ENCODE peak calls at places on chromosomes 7 and 10, in four cellular contexts. One of them, this sample, is unnamed.

GRCh38 chr7:126799541-126799940 is 453.2 kb downstream of the GRM8 start:
- DNase-seq in heart left ventricle: no peak
- DNase-seq in PC-3: no peak
- DNase-seq in AG10803: no peak
- DNase-seq in this sample: no peak

GRCh38 chr7:142807855-142808460 is 37.2 kb downstream of the PRSS2 start:
- DNase-seq in heart left ventricle: no peak
- DNase-seq in PC-3: peak; percentile 94
- DNase-seq in AG10803: no peak
- DNase-seq in this sample: peak; percentile 64

GRCh38 chr10:9443758-9444157 is 1389.3 kb downstream of the GATA3 start:
- DNase-seq in heart left ventricle: no peak
- DNase-seq in PC-3: no peak
- DNase-seq in AG10803: no peak
- DNase-seq in this sample: no peak

GRCh38 chr10:132364594-132364970 is 32.4 kb upstream of the PWWP2B start:
- DNase-seq in heart left ventricle: no peak
- DNase-seq in PC-3: no peak
- DNase-seq in AG10803: no peak
- DNase-seq in this sample: no peak

GRCh38 chr10:120336910-120337540 is 120.0 kb upstream of the PLPP4 start:
- DNase-seq in heart left ventricle: no peak
- DNase-seq in PC-3: peak; percentile 71
- DNase-seq in AG10803: peak; percentile 13
- DNase-seq in this sample: peak; percentile 22

GRCh38 chr10:12262278-12262981 is 66.4 kb downstream of the CDC123 start:
- DNase-seq in heart left ventricle: no peak
- DNase-seq in PC-3: peak; percentile 4
- DNase-seq in AG10803: no peak
- DNase-seq in this sample: no peak

GRCh38 chr7:100567751-100568175 is 5.9 kb downstream of the SAP25 start:
- DNase-seq in heart left ventricle: no peak
- DNase-seq in PC-3: no peak
- DNase-seq in AG10803: no peak
- DNase-seq in this sample: no peak

GRCh38 chr10:133048306-133048705 is 39.4 kb upstream of the ADGRA1 start:
- DNase-seq in heart left ventricle: no peak
- DNase-seq in PC-3: no peak
- DNase-seq in AG10803: no peak
- DNase-seq in this sample: no peak

GRCh38 chr10:14889318-14889717 is 10.7 kb downstream of the SUV39H2 start:
- DNase-seq in heart left ventricle: no peak
- DNase-seq in PC-3: peak; percentile 6
- DNase-seq in AG10803: peak; percentile 3
- DNase-seq in this sample: no peak

GRCh38 chr10:5416981-5417380 is 4.6 kb downstream of the NET1 start:
- DNase-seq in heart left ventricle: no peak
- DNase-seq in PC-3: no peak
- DNase-seq in AG10803: no peak
- DNase-seq in this sample: no peak

GRCh38 chr10:24251547-24251946 is 42.6 kb downstream of the KIAA1217 start:
- DNase-seq in heart left ventricle: no peak
- DNase-seq in PC-3: peak; percentile 55
- DNase-seq in AG10803: no peak
- DNase-seq in this sample: no peak

GRCh38 chr7:2154121-2154520 is 78.6 kb downstream of the MAD1L1 start:
- DNase-seq in heart left ventricle: no peak
- DNase-seq in PC-3: no peak
- DNase-seq in AG10803: no peak
- DNase-seq in this sample: no peak

GRCh38 chr10:14047431-14047830 is 283.3 kb downstream of the FRMD4A start:
- DNase-seq in heart left ventricle: no peak
- DNase-seq in PC-3: no peak
- DNase-seq in AG10803: no peak
- DNase-seq in this sample: no peak

GRCh38 chr7:2355079-2356008 is 717 bp downstream of the EIF3B start:
- DNase-seq in heart left ventricle: no peak
- DNase-seq in PC-3: no peak
- DNase-seq in AG10803: no peak
- DNase-seq in this sample: peak; percentile 3

GRCh38 chr7:30330134-30331111 is 46.0 kb downstream of the ZNRF2 start:
- DNase-seq in heart left ventricle: no peak
- DNase-seq in PC-3: no peak
- DNase-seq in AG10803: no peak
- DNase-seq in this sample: no peak

GRCh38 chr7:45524373-45524913 is 49.7 kb upstream of the ADCY1 start:
- DNase-seq in heart left ventricle: no peak
- DNase-seq in PC-3: no peak
- DNase-seq in AG10803: peak; percentile 12
- DNase-seq in this sample: no peak

GRCh38 chr7:98369726-98370125 is 31.2 kb downstream of the BAIAP2L1 start:
- DNase-seq in heart left ventricle: no peak
- DNase-seq in PC-3: no peak
- DNase-seq in AG10803: no peak
- DNase-seq in this sample: no peak

GRCh38 chr7:31373337-31374289 is 33.1 kb upstream of the NEUROD6 start:
- DNase-seq in heart left ventricle: no peak
- DNase-seq in PC-3: peak; percentile 76
- DNase-seq in AG10803: peak; percentile 34
- DNase-seq in this sample: no peak
- TF ChIP-seq CTCF in heart left ventricle: peak; percentile 41
- TF ChIP-seq CTCF in PC-3: peak; percentile 86
- TF ChIP-seq CTCF in AG10803: peak; percentile 59
- TF ChIP-seq CTCF in this sample: peak; percentile 55

GRCh38 chr7:44218418-44219201 is 17.8 kb downstream of the YKT6 start:
- DNase-seq in heart left ventricle: peak; percentile 19
- DNase-seq in PC-3: no peak
- DNase-seq in AG10803: no peak
- DNase-seq in this sample: no peak
- TF ChIP-seq CTCF in heart left ventricle: no peak
- TF ChIP-seq CTCF in PC-3: no peak
- TF ChIP-seq CTCF in AG10803: no peak
- TF ChIP-seq CTCF in this sample: no peak

DNA sequence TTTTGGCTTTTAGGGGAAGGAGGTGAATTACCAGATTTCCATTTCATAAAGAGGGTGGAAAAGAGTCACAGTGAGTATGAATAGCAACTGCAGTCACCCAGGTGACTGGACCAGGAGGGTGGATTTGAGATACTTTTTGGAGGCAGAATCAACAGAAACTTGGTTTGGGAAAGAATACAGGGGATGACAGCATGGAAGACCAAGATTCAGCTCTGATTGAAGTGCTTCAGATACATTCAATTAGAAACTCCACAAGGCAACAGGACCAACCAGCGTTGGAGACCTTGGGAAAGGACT is 83.0 kb downstream of the SGMS1 start:
- DNase-seq in heart left ventricle: no peak
- DNase-seq in PC-3: no peak
- DNase-seq in AG10803: no peak
- DNase-seq in this sample: no peak
- TF ChIP-seq CTCF in heart left ventricle: no peak
- TF ChIP-seq CTCF in PC-3: no peak
- TF ChIP-seq CTCF in AG10803: no peak
- TF ChIP-seq CTCF in this sample: no peak

DNA sequence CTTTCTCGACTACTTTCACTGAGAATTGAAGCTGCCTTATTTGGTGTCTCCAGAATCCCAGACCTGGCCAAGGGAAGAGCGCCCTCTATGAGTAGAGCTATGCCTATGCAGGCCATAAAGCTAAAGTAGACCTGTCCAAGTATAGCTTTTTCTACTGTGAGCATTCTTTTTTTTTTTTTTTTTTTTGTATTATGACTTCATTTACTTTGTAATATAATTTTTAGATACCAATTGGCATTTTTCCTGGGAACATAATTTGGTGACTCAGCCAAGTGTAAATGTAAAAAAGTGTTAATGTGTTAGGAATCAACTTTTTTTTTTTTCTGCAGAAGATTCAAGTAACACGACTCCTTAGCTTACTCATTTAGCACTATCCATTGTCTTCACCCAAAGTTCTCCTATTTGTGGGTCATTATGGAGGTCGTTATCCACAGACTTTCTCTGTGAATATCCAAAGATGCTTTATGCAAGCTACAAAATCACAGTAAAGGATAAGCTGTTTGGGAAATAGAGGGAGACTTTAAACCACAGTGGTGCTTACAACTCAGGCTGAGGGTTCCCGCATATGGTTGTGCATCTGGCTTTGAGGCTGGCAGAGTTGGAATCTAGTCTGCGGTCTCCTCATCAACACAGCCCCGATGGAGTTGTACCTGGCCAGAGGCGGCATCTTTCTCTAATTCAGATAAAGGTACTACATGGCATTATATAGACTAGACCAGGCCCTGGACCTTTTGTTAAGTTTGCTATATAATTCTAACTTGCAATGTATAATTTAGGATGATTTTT is 1040.2 kb upstream of the SORCS1 start:
- DNase-seq in heart left ventricle: no peak
- DNase-seq in PC-3: peak; percentile 76
- DNase-seq in AG10803: peak; percentile 45
- DNase-seq in this sample: peak; percentile 6
- TF ChIP-seq CTCF in heart left ventricle: peak; percentile 18
- TF ChIP-seq CTCF in PC-3: peak; percentile 79
- TF ChIP-seq CTCF in AG10803: peak; percentile 81
- TF ChIP-seq CTCF in this sample: peak; percentile 67

GRCh38 chr7:117403737-117404136 is 23.6 kb downstream of the ASZ1 start:
- DNase-seq in heart left ventricle: no peak
- DNase-seq in PC-3: no peak
- DNase-seq in AG10803: no peak
- DNase-seq in this sample: no peak

GRCh38 chr7:117405519-117405918 is 21.8 kb downstream of the ASZ1 start:
- DNase-seq in heart left ventricle: no peak
- DNase-seq in PC-3: peak; percentile 11
- DNase-seq in AG10803: no peak
- DNase-seq in this sample: no peak

GRCh38 chr7:117399820-117400422 is 27.4 kb downstream of the ASZ1 start:
- DNase-seq in heart left ventricle: no peak
- DNase-seq in PC-3: peak; percentile 32
- DNase-seq in AG10803: no peak
- DNase-seq in this sample: no peak

GRCh38 chr7:117402109-117402508 is 25.2 kb downstream of the ASZ1 start:
- DNase-seq in heart left ventricle: no peak
- DNase-seq in PC-3: no peak
- DNase-seq in AG10803: peak; percentile 65
- DNase-seq in this sample: no peak

GRCh38 chr7:117401293-117402002 is 25.8 kb downstream of the ASZ1 start:
- DNase-seq in heart left ventricle: no peak
- DNase-seq in PC-3: peak; percentile 31
- DNase-seq in AG10803: no peak
- DNase-seq in this sample: no peak
- TF ChIP-seq CTCF in heart left ventricle: no peak
- TF ChIP-seq CTCF in PC-3: peak; percentile 48
- TF ChIP-seq CTCF in AG10803: peak; percentile 44
- TF ChIP-seq CTCF in this sample: peak; percentile 59

GRCh38 chr7:70313251-70313650 is 715.0 kb downstream of the AUTS2 start:
- DNase-seq in heart left ventricle: no peak
- DNase-seq in PC-3: no peak
- DNase-seq in AG10803: no peak
- DNase-seq in this sample: no peak
- TF ChIP-seq CTCF in heart left ventricle: no peak
- TF ChIP-seq CTCF in PC-3: no peak
- TF ChIP-seq CTCF in AG10803: no peak
- TF ChIP-seq CTCF in this sample: no peak

GRCh38 chr10:88114368-88114767 is 250.9 kb downstream of the PTEN start:
- DNase-seq in heart left ventricle: peak; percentile 48
- DNase-seq in PC-3: no peak
- DNase-seq in AG10803: no peak
- DNase-seq in this sample: no peak
- TF ChIP-seq CTCF in heart left ventricle: peak; percentile 61
- TF ChIP-seq CTCF in PC-3: no peak
- TF ChIP-seq CTCF in AG10803: peak; percentile 37
- TF ChIP-seq CTCF in this sample: peak; percentile 59

DNA sequence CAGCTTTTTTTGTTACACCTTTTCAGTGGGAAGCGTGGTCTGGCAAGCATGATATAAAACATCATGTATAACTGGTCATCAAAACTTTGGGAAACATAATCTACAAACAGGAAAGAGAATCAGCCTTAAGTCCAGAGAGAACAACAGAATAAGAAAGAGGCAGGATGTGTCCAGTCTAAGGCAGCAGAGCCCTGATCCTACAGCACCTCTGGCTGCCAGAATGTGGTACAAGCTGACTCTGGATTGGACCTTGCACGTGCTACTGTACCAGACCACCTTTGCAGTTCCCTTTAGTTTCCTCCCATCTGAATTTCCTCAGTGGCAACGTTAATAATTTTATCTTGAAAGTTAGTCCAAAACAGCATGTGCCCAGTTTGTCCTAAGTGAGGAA is 824.6 kb upstream of the IGFBP3 start:
- DNase-seq in heart left ventricle: no peak
- DNase-seq in PC-3: peak; percentile 2
- DNase-seq in AG10803: peak; percentile 30
- DNase-seq in this sample: no peak
- TF ChIP-seq CTCF in heart left ventricle: peak; percentile 10
- TF ChIP-seq CTCF in PC-3: peak; percentile 20
- TF ChIP-seq CTCF in AG10803: peak; percentile 35
- TF ChIP-seq CTCF in this sample: peak; percentile 24

DNA sequence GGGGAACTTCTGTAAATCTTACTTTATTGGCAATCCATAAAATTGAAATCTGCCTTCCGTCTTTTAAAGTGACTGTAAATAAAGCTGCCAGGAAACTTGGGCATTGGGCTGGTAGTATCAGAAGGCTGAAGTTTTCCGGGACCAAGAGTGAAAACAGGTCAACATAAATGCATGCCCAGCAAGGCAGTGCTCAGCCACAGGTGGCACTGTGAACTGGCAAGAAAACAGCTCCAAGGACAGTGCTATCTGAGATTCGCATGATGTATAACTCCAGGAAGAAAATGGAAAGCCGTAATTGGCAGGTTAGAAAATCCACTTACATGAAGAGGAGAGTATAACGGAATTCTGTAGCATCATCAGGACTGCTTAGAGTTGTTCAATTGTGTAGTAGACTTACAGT is 1.9 kb upstream of the INSYN2A start:
- DNase-seq in heart left ventricle: no peak
- DNase-seq in PC-3: no peak
- DNase-seq in AG10803: no peak
- DNase-seq in this sample: no peak
- TF ChIP-seq CTCF in heart left ventricle: no peak
- TF ChIP-seq CTCF in PC-3: peak; percentile 27
- TF ChIP-seq CTCF in AG10803: no peak
- TF ChIP-seq CTCF in this sample: peak; percentile 27

GRCh38 chr10:33109788-33110469 is 151.9 kb upstream of the ITGB1 start:
- DNase-seq in heart left ventricle: no peak
- DNase-seq in PC-3: no peak
- DNase-seq in AG10803: no peak
- DNase-seq in this sample: no peak

GRCh38 chr10:33103980-33104379 is 145.9 kb upstream of the ITGB1 start:
- DNase-seq in heart left ventricle: no peak
- DNase-seq in PC-3: no peak
- DNase-seq in AG10803: no peak
- DNase-seq in this sample: no peak

GRCh38 chr10:33107953-33108352 is 149.9 kb upstream of the ITGB1 start:
- DNase-seq in heart left ventricle: no peak
- DNase-seq in PC-3: no peak
- DNase-seq in AG10803: no peak
- DNase-seq in this sample: no peak

GRCh38 chr10:33109384-33109783 is 151.4 kb upstream of the ITGB1 start:
- DNase-seq in heart left ventricle: no peak
- DNase-seq in PC-3: no peak
- DNase-seq in AG10803: no peak
- DNase-seq in this sample: no peak

GRCh38 chr10:33106767-33107166 is 148.7 kb upstream of the ITGB1 start:
- DNase-seq in heart left ventricle: no peak
- DNase-seq in PC-3: no peak
- DNase-seq in AG10803: no peak
- DNase-seq in this sample: no peak
- TF ChIP-seq CTCF in heart left ventricle: no peak
- TF ChIP-seq CTCF in PC-3: no peak
- TF ChIP-seq CTCF in AG10803: no peak
- TF ChIP-seq CTCF in this sample: no peak

This sample was measured in HFFc6.